ENCODE peak calls at places on chromosomes 3 and 15, in four cellular contexts. V, T, Z and X are unnamed samples. For H3K36me3 and H3K4me1, the result is how much of the 10 kb centered on the place peaks cover.

GRCh38 chr3:124639406-124640237 is 90.6 kb upstream of the UMPS start:
- DNase-seq in V (peak), T (no peak), Z (no peak), X (no peak)

GRCh38 chr15:63189955-63190691 is 717 bp downstream of the RAB8B start:
- DNase-seq in V (no peak), T (peak), Z (no peak), X (no peak)

GRCh38 chr3:16415911-16416310 is 97.6 kb downstream of the RFTN1 start:
- DNase-seq in V (no peak), T (no peak), Z (no peak), X (no peak)

GRCh38 chr15:64749167-64749566 is 26.2 kb downstream of the RBPMS2 start:
- DNase-seq in V (no peak), T (no peak), Z (no peak), X (peak)

GRCh38 chr15:96122077-96123027 is 208.1 kb upstream of the NR2F2 start:
- DNase-seq in V (no peak), T (no peak), Z (no peak), X (no peak)

GRCh38 chr15:78284758-78285157 is 14.7 kb downstream of the SKIC8 start:
- DNase-seq in V (no peak), T (peak), Z (no peak), X (no peak)

GRCh38 chr3:10173926-10174435 is 9.3 kb downstream of the IRAK2 start:
- DNase-seq in V (no peak), T (no peak), Z (peak), X (no peak)

GRCh38 chr3:41286305-41286704 is 87.0 kb downstream of the CTNNB1 start:
- DNase-seq in V (no peak), T (no peak), Z (no peak), X (no peak)

GRCh38 chr3:29406433-29406832 is 125.6 kb downstream of the RBMS3 start:
- DNase-seq in V (no peak), T (no peak), Z (no peak), X (no peak)

GRCh38 chr3:52029053-52029452 is 27.3 kb downstream of the DUSP7 start:
- DNase-seq in V (no peak), T (no peak), Z (no peak), X (peak)

GRCh38 chr15:40441012-40441735 is 421 bp downstream of the BAHD1 start:
- DNase-seq in V (no peak), T (peak), Z (no peak), X (peak)

GRCh38 chr15:65305144-65305758 is 774 bp downstream of the RNU5B-1 start:
- DNase-seq in V (no peak), T (no peak), Z (no peak), X (no peak)

GRCh38 chr3:32045091-32045964 is 61.1 kb upstream of the GPD1L start:
- DNase-seq in V (no peak), T (peak), Z (peak), X (no peak)

GRCh38 chr3:160577551-160578195 is 12.3 kb upstream of the KPNA4 start:
- DNase-seq in V (no peak), T (peak), Z (peak), X (no peak)

GRCh38 chr15:39403674-39404117 is 177.2 kb upstream of the THBS1 start:
- DNase-seq in V (no peak), T (no peak), Z (no peak), X (no peak)

GRCh38 chr3:48125026-48125704 is 63.1 kb downstream of the CDC25A start:
- DNase-seq in V (no peak), T (no peak), Z (peak), X (no peak)

GRCh38 chr3:185959609-185960517 is 22.0 kb upstream of the TRA2B start:
- DNase-seq in V (peak), T (no peak), Z (no peak), X (no peak)

GRCh38 chr3:29335438-29335837 is 54.6 kb downstream of the RBMS3 start:
- DNase-seq in V (no peak), T (peak), Z (peak), X (peak)

GRCh38 chr15:68196445-68197169 is 8.5 kb downstream of the CALML4 start:
- DNase-seq in V (no peak), T (no peak), Z (no peak), X (no peak)

GRCh38 chr3:106542101-106542769 is 673.4 kb upstream of the CBLB start:
- DNase-seq in V (no peak), T (peak), Z (no peak), X (no peak)

GRCh38 chr3:104206925-104207324 is 1159.8 kb upstream of the ALCAM start:
- DNase-seq in V (no peak), T (no peak), Z (no peak), X (no peak)

GRCh38 chr3:15313461-15313860 is 18.9 kb downstream of the SH3BP5 start:
- DNase-seq in V (no peak), T (no peak), Z (no peak), X (no peak)

GRCh38 chr3:60970850-60971249 is 280.4 kb downstream of the FHIT start:
- DNase-seq in V (no peak), T (no peak), Z (no peak), X (no peak)

GRCh38 chr3:151058742-151059141 is 26.7 kb upstream of the MED12L start:
- DNase-seq in V (no peak), T (peak), Z (no peak), X (no peak)

GRCh38 chr3:150130404-150131100 is 159.9 kb upstream of the PFN2 start:
- DNase-seq in V (no peak), T (peak), Z (no peak), X (no peak)

GRCh38 chr3:184338538-184338945 is 1.1 kb downstream of the FAM131A start:
- DNase-seq in V (no peak), T (peak), Z (peak), X (peak)

GRCh38 chr15:71316911-71317310 is 201.6 kb downstream of the THSD4 start:
- DNase-seq in V (no peak), T (no peak), Z (no peak), X (no peak)

GRCh38 chr3:10945683-10946287 is 46.8 kb upstream of the SLC6A1 start:
- DNase-seq in V (peak), T (peak), Z (peak), X (peak)

GRCh38 chr15:66593219-66593780 is 27.5 kb upstream of the LCTL start:
- DNase-seq in V (no peak), T (no peak), Z (no peak), X (no peak)

GRCh38 chr3:112778298-112779008 is 68.2 kb downstream of the CD200R1L start:
- DNase-seq in V (no peak), T (no peak), Z (no peak), X (no peak)

GRCh38 chr3:151008699-151009098 is 36.2 kb upstream of the CLRN1 start:
- DNase-seq in V (no peak), T (peak), Z (no peak), X (no peak)

GRCh38 chr3:64360261-64360660 is 135.0 kb upstream of the PRICKLE2 start:
- DNase-seq in V (no peak), T (no peak), Z (no peak), X (no peak)

GRCh38 chr3:118714800-118715199 is 319.8 kb downstream of the IGSF11 start:
- DNase-seq in V (no peak), T (no peak), Z (no peak), X (no peak)

GRCh38 chr15:63986185-63986680 is 60.1 kb downstream of the DAPK2 start:
- DNase-seq in V (no peak), T (no peak), Z (no peak), X (no peak)

GRCh38 chr3:48430359-48431101 is 644 bp upstream of the PLXNB1 start:
- DNase-seq in V (no peak), T (no peak), Z (peak), X (peak)

GRCh38 chr3:100710355-100711198 is 1.3 kb downstream of the TFG start:
- DNase-seq in V (peak), T (peak), Z (peak), X (peak)

GRCh38 chr15:77533530-77533929 is 99.2 kb downstream of the LINGO1 start:
- DNase-seq in V (no peak), T (peak), Z (no peak), X (peak)

GRCh38 chr15:56205061-56205876 is 38.4 kb downstream of the RFX7 start:
- DNase-seq in V (no peak), T (no peak), Z (no peak), X (no peak)

GRCh38 chr15:90560229-90560771 is 30.6 kb downstream of the CRTC3 start:
- DNase-seq in V (no peak), T (peak), Z (peak), X (peak)

GRCh38 chr15:90557147-90557546 is 27.4 kb downstream of the CRTC3 start:
- DNase-seq in V (no peak), T (no peak), Z (no peak), X (no peak)

GRCh38 chr15:90557651-90558084 is 27.9 kb downstream of the CRTC3 start:
- DNase-seq in V (no peak), T (no peak), Z (peak), X (peak)

GRCh38 chr15:90559119-90559518 is 29.4 kb downstream of the CRTC3 start:
- DNase-seq in V (no peak), T (no peak), Z (no peak), X (no peak)

DNA sequence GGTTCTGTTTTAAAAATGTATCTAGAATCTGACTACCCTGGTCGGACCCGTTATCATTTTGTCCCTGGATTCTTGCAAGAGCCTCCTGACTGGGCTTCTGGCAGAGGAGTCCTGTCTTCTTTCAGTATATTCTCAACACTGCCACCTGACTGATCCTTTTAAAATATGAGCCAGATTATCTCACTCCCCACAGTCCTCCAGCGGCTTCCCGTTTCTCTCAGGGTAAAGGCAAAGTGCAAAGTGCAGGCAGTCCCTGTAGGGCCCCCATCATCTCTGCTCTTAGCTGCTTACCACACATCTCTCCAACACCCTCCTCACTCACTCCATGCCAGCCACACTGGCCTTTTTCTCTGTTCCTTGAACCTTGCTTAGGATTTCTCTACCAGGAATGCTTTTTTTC is 28.5 kb downstream of the CRTC3 start:
- DNase-seq in V (no peak), T (no peak), Z (no peak), X (no peak)
- H3K27ac ChIP-seq in V (no peak), T (no peak), Z (peak), X (peak)

GRCh38 chr15:83190450-83190849 is 17.2 kb downstream of the HDGFL3 start:
- DNase-seq in V (no peak), T (no peak), Z (no peak), X (no peak)
- H3K36me3 ChIP-seq in V (under half), T (under half), Z (under half), X (under half)

GRCh38 chr15:69498282-69498681 is 45.7 kb downstream of the RPLP1 start:
- DNase-seq in V (no peak), T (no peak), Z (no peak), X (no peak)
- H3K4me1 ChIP-seq in V (under half), T (under half), Z (under half), X (under half)

GRCh38 chr15:50390549-50391264 is 33.5 kb upstream of the USP8 start:
- DNase-seq in V (no peak), T (no peak), Z (no peak), X (no peak)
- H3K27ac ChIP-seq in V (no peak), T (no peak), Z (no peak), X (no peak)

DNA sequence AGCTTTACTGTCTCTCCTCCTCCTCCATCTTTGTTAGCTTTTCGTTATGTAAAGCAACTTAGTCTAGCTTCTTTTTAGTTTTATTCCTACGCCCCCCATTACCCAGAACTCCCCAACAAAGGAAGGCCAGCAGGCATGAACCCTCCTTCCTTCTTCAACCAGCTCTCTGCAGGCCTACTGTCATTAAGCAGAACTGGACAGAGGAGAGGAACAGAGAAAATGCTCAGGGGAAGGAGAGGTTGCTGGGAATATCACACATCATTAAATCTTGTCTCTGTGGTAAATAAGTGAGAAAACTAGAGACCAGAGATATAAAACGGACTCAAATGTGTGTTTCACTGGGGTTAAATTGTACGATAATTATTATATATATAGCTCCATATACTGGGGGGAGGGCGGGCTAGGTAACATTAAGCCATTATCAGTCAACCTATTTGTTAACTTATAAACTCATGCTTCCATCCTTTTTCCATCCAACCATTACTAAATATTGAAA is 19.3 kb upstream of the SLC28A1 start:
- DNase-seq in V (no peak), T (no peak), Z (no peak), X (no peak)
- H3K36me3 ChIP-seq in V (under half), T (under half), Z (under half), X (under half)

DNA sequence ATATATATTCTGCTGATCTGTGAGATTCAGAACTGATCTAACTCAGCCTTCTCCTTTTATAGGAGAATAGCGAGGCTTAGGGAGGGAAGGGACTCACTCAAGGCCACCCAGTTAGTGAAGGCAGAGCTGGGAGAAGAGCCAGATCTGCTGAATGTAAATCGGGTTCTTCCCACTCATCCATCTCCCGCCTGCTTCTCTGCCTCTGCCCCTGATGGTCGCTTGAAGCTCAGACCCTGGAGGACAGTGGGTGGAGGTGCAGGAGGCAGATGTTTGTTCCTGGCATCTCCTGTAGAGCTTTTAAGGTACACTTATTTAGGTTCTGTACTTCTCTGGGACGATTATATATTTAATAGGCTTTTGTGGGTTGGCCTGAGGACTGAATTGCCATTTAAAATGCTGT is 4.3 kb downstream of the PDIA5 start:
- DNase-seq in V (no peak), T (peak), Z (no peak), X (no peak)
- H3K4me1 ChIP-seq in V (under half), T (under half), Z (under half), X (under half)

DNA sequence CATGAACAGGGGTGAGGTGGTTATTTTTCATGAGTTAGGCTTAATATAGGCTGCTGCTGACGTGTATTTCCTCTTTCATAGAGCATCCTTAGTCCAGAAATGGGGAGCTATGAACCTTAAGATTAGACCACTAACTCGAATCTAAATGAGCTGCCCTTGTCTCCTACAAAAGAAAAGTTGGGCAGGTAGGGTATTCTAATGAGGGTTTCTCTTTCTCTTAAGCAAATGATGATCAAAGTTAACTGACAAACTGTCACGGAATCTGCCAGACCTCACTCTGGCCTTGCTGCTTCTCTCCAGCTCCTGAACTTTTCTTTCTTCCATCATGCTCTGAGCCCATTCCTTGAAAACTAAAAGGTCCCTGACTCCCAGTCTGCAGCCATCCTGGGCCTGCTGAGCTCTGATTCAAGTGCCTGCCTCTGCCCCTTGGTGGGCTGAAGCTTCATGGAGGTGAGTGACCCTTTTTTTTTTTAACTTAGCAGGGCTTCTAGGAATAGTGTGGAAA is at the start of gene TRIM69:
- DNase-seq in V (peak), T (no peak), Z (no peak), X (no peak)
- H3K27ac ChIP-seq in V (peak), T (no peak), Z (peak), X (peak)

DNA sequence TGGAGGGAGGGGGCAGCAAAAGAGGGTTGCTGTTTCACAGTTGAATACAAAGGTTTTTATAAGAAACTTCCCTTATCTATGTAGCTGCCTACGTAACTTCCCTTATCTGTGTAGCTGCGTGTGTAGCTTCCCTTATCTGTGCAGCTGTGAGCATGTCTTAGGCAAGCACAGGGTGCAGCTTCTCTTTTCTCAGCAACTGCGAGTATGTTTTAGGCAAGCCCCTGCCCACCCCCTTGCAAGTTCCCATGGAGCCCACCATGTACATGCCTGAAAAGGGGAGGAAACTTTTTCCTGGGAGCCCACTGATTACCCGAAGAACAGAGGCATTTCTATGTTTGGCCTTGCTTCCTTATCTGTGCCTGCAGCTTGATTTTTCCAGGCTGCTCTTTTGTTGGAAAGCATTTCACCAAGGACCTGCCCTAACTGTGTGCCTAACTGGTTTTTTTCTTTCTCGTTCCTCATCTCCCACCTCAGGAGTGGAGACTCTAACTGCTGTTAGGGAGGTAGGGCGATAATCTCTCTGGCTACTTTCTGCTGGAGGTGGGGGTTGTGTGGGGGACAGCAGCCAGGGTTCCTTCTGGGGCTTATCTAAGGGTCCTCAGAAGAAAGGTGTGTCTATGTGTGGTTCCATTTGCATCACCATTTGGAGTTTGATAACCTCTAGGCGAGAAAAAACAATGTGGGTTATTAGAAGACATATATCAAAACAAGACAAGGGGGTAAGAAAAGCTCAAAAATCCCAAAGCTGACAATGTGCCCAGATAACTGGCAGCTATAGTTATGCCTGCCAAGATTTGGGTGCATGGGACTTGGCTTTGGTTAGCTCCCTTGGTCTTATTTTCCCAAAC is 26.0 kb downstream of the SORD start:
- DNase-seq in V (no peak), T (no peak), Z (no peak), X (no peak)
- H3K36me3 ChIP-seq in V (under half), T (under half), Z (under half), X (under half)